ENCODE peak calls at places on chromosomes 12 and 14, in ten cellular contexts. One of them, this sample, is unnamed.

GRCh38 chr14:103892247-103892646 is 36.0 kb upstream of the TDRD9 start:
- DNase-seq in pancreas: no peak
- DNase-seq in fibroblast of lung: no peak
- DNase-seq in Calu3: no peak
- DNase-seq in GM06990: no peak
- DNase-seq in MCF 10A: no peak
- DNase-seq in ovary: no peak
- DNase-seq in AG10803: no peak
- DNase-seq in osteoblast: no peak
- DNase-seq in endothelial cell: no peak
- DNase-seq in this sample: no peak

GRCh38 chr14:76926521-76927251 is 100.5 kb downstream of the LRRC74A start:
- DNase-seq in AG10803: peak
- DNase-seq in pancreas: no peak
- DNase-seq in ovary: peak
- DNase-seq in endothelial cell: no peak
- DNase-seq in Calu3: no peak
- DNase-seq in MCF 10A: no peak
- DNase-seq in osteoblast: peak
- DNase-seq in GM06990: no peak
- DNase-seq in fibroblast of lung: peak
- DNase-seq in this sample: no peak

GRCh38 chr14:89207925-89208328 is 209.1 kb downstream of the FOXN3 start:
- DNase-seq in endothelial cell: no peak
- DNase-seq in ovary: no peak
- DNase-seq in Calu3: no peak
- DNase-seq in MCF 10A: no peak
- DNase-seq in pancreas: no peak
- DNase-seq in osteoblast: no peak
- DNase-seq in AG10803: no peak
- DNase-seq in fibroblast of lung: no peak
- DNase-seq in GM06990: no peak
- DNase-seq in this sample: no peak

GRCh38 chr12:108232565-108232964 is 103.5 kb downstream of the WSCD2 start:
- DNase-seq in fibroblast of lung: no peak
- DNase-seq in osteoblast: no peak
- DNase-seq in MCF 10A: peak
- DNase-seq in Calu3: peak
- DNase-seq in ovary: no peak
- DNase-seq in GM06990: no peak
- DNase-seq in endothelial cell: no peak
- DNase-seq in AG10803: no peak
- DNase-seq in pancreas: no peak
- DNase-seq in this sample: no peak

GRCh38 chr14:74500417-74501134 is 7.0 kb downstream of the ISCA2 start:
- DNase-seq in Calu3: no peak
- DNase-seq in fibroblast of lung: no peak
- DNase-seq in GM06990: no peak
- DNase-seq in osteoblast: no peak
- DNase-seq in ovary: no peak
- DNase-seq in MCF 10A: no peak
- DNase-seq in endothelial cell: peak
- DNase-seq in AG10803: no peak
- DNase-seq in pancreas: no peak
- DNase-seq in this sample: no peak

GRCh38 chr12:12835378-12836145 is 22.4 kb downstream of the DDX47 start:
- DNase-seq in pancreas: no peak
- DNase-seq in GM06990: no peak
- DNase-seq in osteoblast: no peak
- DNase-seq in endothelial cell: no peak
- DNase-seq in fibroblast of lung: no peak
- DNase-seq in Calu3: peak
- DNase-seq in AG10803: no peak
- DNase-seq in MCF 10A: peak
- DNase-seq in ovary: no peak
- DNase-seq in this sample: no peak

GRCh38 chr12:116759783-116760581 is 21.9 kb downstream of the RNFT2 start:
- DNase-seq in osteoblast: no peak
- DNase-seq in Calu3: no peak
- DNase-seq in MCF 10A: no peak
- DNase-seq in endothelial cell: peak
- DNase-seq in GM06990: no peak
- DNase-seq in ovary: no peak
- DNase-seq in fibroblast of lung: no peak
- DNase-seq in pancreas: no peak
- DNase-seq in AG10803: no peak
- DNase-seq in this sample: peak

GRCh38 chr12:95701275-95701674 is 89.3 kb downstream of the NTN4 start:
- DNase-seq in AG10803: peak
- DNase-seq in endothelial cell: no peak
- DNase-seq in pancreas: no peak
- DNase-seq in MCF 10A: peak
- DNase-seq in ovary: no peak
- DNase-seq in fibroblast of lung: no peak
- DNase-seq in osteoblast: no peak
- DNase-seq in Calu3: no peak
- DNase-seq in GM06990: no peak
- DNase-seq in this sample: no peak

GRCh38 chr14:37668646-37669045 is 73.2 kb downstream of the TTC6 start:
- DNase-seq in MCF 10A: peak
- DNase-seq in ovary: no peak
- DNase-seq in pancreas: no peak
- DNase-seq in GM06990: no peak
- DNase-seq in endothelial cell: no peak
- DNase-seq in fibroblast of lung: peak
- DNase-seq in Calu3: no peak
- DNase-seq in AG10803: no peak
- DNase-seq in osteoblast: no peak
- DNase-seq in this sample: no peak

GRCh38 chr12:92538970-92539749 is 163.6 kb upstream of the PLEKHG7 start:
- DNase-seq in Calu3: peak
- DNase-seq in pancreas: peak
- DNase-seq in AG10803: peak
- DNase-seq in endothelial cell: no peak
- DNase-seq in osteoblast: peak
- DNase-seq in GM06990: peak
- DNase-seq in ovary: no peak
- DNase-seq in fibroblast of lung: peak
- DNase-seq in MCF 10A: peak
- DNase-seq in this sample: no peak

GRCh38 chr12:117141097-117141898 is 42.1 kb upstream of the TESC start:
- DNase-seq in GM06990: no peak
- DNase-seq in fibroblast of lung: no peak
- DNase-seq in pancreas: no peak
- DNase-seq in MCF 10A: no peak
- DNase-seq in ovary: no peak
- DNase-seq in AG10803: no peak
- DNase-seq in endothelial cell: no peak
- DNase-seq in osteoblast: no peak
- DNase-seq in Calu3: no peak
- DNase-seq in this sample: no peak

GRCh38 chr12:94190623-94191022 is 42.2 kb downstream of the PLXNC1 start:
- DNase-seq in MCF 10A: no peak
- DNase-seq in ovary: no peak
- DNase-seq in Calu3: no peak
- DNase-seq in endothelial cell: no peak
- DNase-seq in fibroblast of lung: no peak
- DNase-seq in GM06990: no peak
- DNase-seq in pancreas: no peak
- DNase-seq in AG10803: no peak
- DNase-seq in osteoblast: no peak
- DNase-seq in this sample: no peak

GRCh38 chr14:90461425-90461824 is 64.6 kb downstream of the CALM1 start:
- DNase-seq in ovary: no peak
- DNase-seq in AG10803: no peak
- DNase-seq in Calu3: no peak
- DNase-seq in pancreas: no peak
- DNase-seq in endothelial cell: no peak
- DNase-seq in fibroblast of lung: no peak
- DNase-seq in osteoblast: no peak
- DNase-seq in MCF 10A: peak
- DNase-seq in GM06990: no peak
- DNase-seq in this sample: no peak

GRCh38 chr14:60510976-60511599 is 2.1 kb downstream of the SIX6 start:
- DNase-seq in AG10803: no peak
- DNase-seq in fibroblast of lung: no peak
- DNase-seq in osteoblast: peak
- DNase-seq in endothelial cell: no peak
- DNase-seq in Calu3: no peak
- DNase-seq in ovary: no peak
- DNase-seq in GM06990: no peak
- DNase-seq in pancreas: no peak
- DNase-seq in MCF 10A: no peak
- DNase-seq in this sample: no peak

GRCh38 chr14:94767321-94767878 is 2.5 kb downstream of the GSC start:
- DNase-seq in pancreas: no peak
- DNase-seq in GM06990: no peak
- DNase-seq in MCF 10A: no peak
- DNase-seq in osteoblast: no peak
- DNase-seq in fibroblast of lung: no peak
- DNase-seq in AG10803: no peak
- DNase-seq in ovary: no peak
- DNase-seq in Calu3: no peak
- DNase-seq in endothelial cell: no peak
- DNase-seq in this sample: no peak

GRCh38 chr12:9331218-9331626 is 123.0 kb upstream of the PZP start:
- DNase-seq in AG10803: peak
- DNase-seq in GM06990: peak
- DNase-seq in osteoblast: peak
- DNase-seq in MCF 10A: peak
- DNase-seq in ovary: peak
- DNase-seq in pancreas: peak
- DNase-seq in Calu3: peak
- DNase-seq in endothelial cell: peak
- DNase-seq in fibroblast of lung: peak
- DNase-seq in this sample: peak

GRCh38 chr12:131323879-131324278 is 370.2 kb downstream of the ADGRD1 start:
- DNase-seq in GM06990: no peak
- DNase-seq in endothelial cell: no peak
- DNase-seq in Calu3: no peak
- DNase-seq in osteoblast: no peak
- DNase-seq in AG10803: no peak
- DNase-seq in fibroblast of lung: no peak
- DNase-seq in MCF 10A: no peak
- DNase-seq in pancreas: no peak
- DNase-seq in ovary: no peak
- DNase-seq in this sample: no peak

GRCh38 chr14:60655898-60656754 is 6.8 kb upstream of the SIX1 start:
- DNase-seq in ovary: no peak
- DNase-seq in endothelial cell: peak
- DNase-seq in fibroblast of lung: no peak
- DNase-seq in GM06990: no peak
- DNase-seq in Calu3: no peak
- DNase-seq in MCF 10A: no peak
- DNase-seq in osteoblast: no peak
- DNase-seq in pancreas: no peak
- DNase-seq in AG10803: no peak
- DNase-seq in this sample: no peak

GRCh38 chr14:50620341-50620740 is 47.8 kb downstream of the SAV1 start:
- DNase-seq in GM06990: no peak
- DNase-seq in MCF 10A: peak
- DNase-seq in ovary: no peak
- DNase-seq in AG10803: no peak
- DNase-seq in fibroblast of lung: no peak
- DNase-seq in pancreas: no peak
- DNase-seq in Calu3: no peak
- DNase-seq in osteoblast: peak
- DNase-seq in endothelial cell: no peak
- DNase-seq in this sample: no peak

DNA sequence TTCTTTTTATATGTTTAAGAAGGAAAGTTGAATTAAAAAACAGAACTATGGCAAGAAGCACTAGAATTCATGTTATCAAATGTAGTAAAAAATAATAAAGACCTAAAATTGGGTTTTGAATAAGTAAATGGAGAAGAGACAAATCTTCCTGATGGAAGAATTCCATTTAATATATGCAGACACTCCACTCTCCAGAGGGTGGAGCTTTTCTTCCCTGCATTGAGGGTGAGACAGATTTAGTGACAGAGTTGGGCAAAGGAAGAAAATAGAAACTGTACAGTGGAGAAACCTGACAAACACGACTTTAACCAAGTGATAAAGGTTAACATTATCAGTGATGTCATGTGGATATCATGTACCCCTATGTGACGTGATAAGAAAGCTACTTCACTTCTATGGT is 217.6 kb downstream of the PRKD1 start:
- DNase-seq in pancreas: no peak
- DNase-seq in endothelial cell: no peak
- DNase-seq in AG10803: peak
- DNase-seq in Calu3: peak
- DNase-seq in MCF 10A: peak
- DNase-seq in GM06990: no peak
- DNase-seq in ovary: no peak
- DNase-seq in fibroblast of lung: peak
- DNase-seq in osteoblast: no peak
- DNase-seq in this sample: no peak
- TF ChIP-seq CTCF in pancreas: no peak
- TF ChIP-seq CTCF in endothelial cell: no peak
- TF ChIP-seq CTCF in AG10803: peak
- TF ChIP-seq CTCF in Calu3: no peak
- TF ChIP-seq CTCF in MCF 10A: no peak
- TF ChIP-seq CTCF in GM06990: no peak
- TF ChIP-seq CTCF in ovary: no peak
- TF ChIP-seq CTCF in fibroblast of lung: peak
- TF ChIP-seq CTCF in osteoblast: peak
- TF ChIP-seq CTCF in this sample: no peak

GRCh38 chr14:105481886-105482454 is 4.7 kb upstream of the CRIP1 start:
- DNase-seq in GM06990: peak
- DNase-seq in endothelial cell: peak
- DNase-seq in ovary: peak
- DNase-seq in osteoblast: peak
- DNase-seq in Calu3: peak
- DNase-seq in pancreas: peak
- DNase-seq in fibroblast of lung: peak
- DNase-seq in AG10803: peak
- DNase-seq in MCF 10A: peak
- DNase-seq in this sample: peak
- TF ChIP-seq CTCF in GM06990: peak
- TF ChIP-seq CTCF in endothelial cell: peak
- TF ChIP-seq CTCF in ovary: no peak
- TF ChIP-seq CTCF in osteoblast: no peak
- TF ChIP-seq CTCF in Calu3: no peak
- TF ChIP-seq CTCF in pancreas: no peak
- TF ChIP-seq CTCF in fibroblast of lung: peak
- TF ChIP-seq CTCF in AG10803: peak
- TF ChIP-seq CTCF in MCF 10A: no peak
- TF ChIP-seq CTCF in this sample: no peak

GRCh38 chr14:24952851-24953666 is 96.9 kb downstream of the STXBP6 start:
- DNase-seq in fibroblast of lung: no peak
- DNase-seq in pancreas: no peak
- DNase-seq in ovary: no peak
- DNase-seq in GM06990: no peak
- DNase-seq in endothelial cell: peak
- DNase-seq in AG10803: no peak
- DNase-seq in MCF 10A: no peak
- DNase-seq in Calu3: peak
- DNase-seq in osteoblast: no peak
- DNase-seq in this sample: no peak
- TF ChIP-seq CTCF in fibroblast of lung: no peak
- TF ChIP-seq CTCF in pancreas: no peak
- TF ChIP-seq CTCF in ovary: no peak
- TF ChIP-seq CTCF in GM06990: peak
- TF ChIP-seq CTCF in endothelial cell: no peak
- TF ChIP-seq CTCF in AG10803: no peak
- TF ChIP-seq CTCF in MCF 10A: no peak
- TF ChIP-seq CTCF in Calu3: no peak
- TF ChIP-seq CTCF in osteoblast: no peak
- TF ChIP-seq CTCF in this sample: no peak

GRCh38 chr12:89884365-89884915 is 175.8 kb upstream of the ATP2B1 start:
- DNase-seq in Calu3: no peak
- DNase-seq in endothelial cell: no peak
- DNase-seq in MCF 10A: no peak
- DNase-seq in fibroblast of lung: no peak
- DNase-seq in AG10803: no peak
- DNase-seq in GM06990: no peak
- DNase-seq in osteoblast: no peak
- DNase-seq in pancreas: no peak
- DNase-seq in ovary: no peak
- DNase-seq in this sample: no peak
- TF ChIP-seq CTCF in Calu3: no peak
- TF ChIP-seq CTCF in endothelial cell: no peak
- TF ChIP-seq CTCF in MCF 10A: no peak
- TF ChIP-seq CTCF in fibroblast of lung: no peak
- TF ChIP-seq CTCF in AG10803: no peak
- TF ChIP-seq CTCF in GM06990: no peak
- TF ChIP-seq CTCF in osteoblast: no peak
- TF ChIP-seq CTCF in pancreas: no peak
- TF ChIP-seq CTCF in ovary: no peak
- TF ChIP-seq CTCF in this sample: no peak